ENCODE peak calls at places on chromosome 10, in four cellular contexts. One of them, this sample, is unnamed. For H3K27me3, the result is how much of the 10 kb centered on the place peaks cover.

GRCh38 chr10:75497997-75498797 is 66.8 kb downstream of the LRMDA start:
- DNase-seq in CD4-positive, CD25-positive, alpha-beta regulatory T cell: no peak
- DNase-seq in A673: no peak
- DNase-seq in brain microvascular endothelial cell: no peak
- DNase-seq in this sample: no peak

GRCh38 chr10:128839701-128840100 is 627.3 kb upstream of the MGMT start:
- DNase-seq in CD4-positive, CD25-positive, alpha-beta regulatory T cell: no peak
- DNase-seq in A673: no peak
- DNase-seq in brain microvascular endothelial cell: no peak
- DNase-seq in this sample: no peak

GRCh38 chr10:35896011-35896410 is 253.9 kb upstream of the FZD8 start:
- DNase-seq in CD4-positive, CD25-positive, alpha-beta regulatory T cell: no peak
- DNase-seq in A673: no peak
- DNase-seq in brain microvascular endothelial cell: peak
- DNase-seq in this sample: no peak

GRCh38 chr10:21675157-21675796 is 141.2 kb downstream of the MLLT10 start:
- DNase-seq in CD4-positive, CD25-positive, alpha-beta regulatory T cell: no peak
- DNase-seq in A673: peak
- DNase-seq in brain microvascular endothelial cell: peak
- DNase-seq in this sample: peak

GRCh38 chr10:21406595-21407218 is 118.8 kb downstream of the SKIDA1 start:
- DNase-seq in CD4-positive, CD25-positive, alpha-beta regulatory T cell: no peak
- DNase-seq in A673: peak
- DNase-seq in brain microvascular endothelial cell: peak
- DNase-seq in this sample: no peak

GRCh38 chr10:100866575-100867098 is 46.1 kb upstream of the SLF2 start:
- DNase-seq in CD4-positive, CD25-positive, alpha-beta regulatory T cell: no peak
- DNase-seq in A673: peak
- DNase-seq in brain microvascular endothelial cell: no peak
- DNase-seq in this sample: peak

GRCh38 chr10:104041891-104042535 is 43.7 kb downstream of the COL17A1 start:
- DNase-seq in CD4-positive, CD25-positive, alpha-beta regulatory T cell: no peak
- DNase-seq in A673: no peak
- DNase-seq in brain microvascular endothelial cell: no peak
- DNase-seq in this sample: no peak

GRCh38 chr10:21910798-21911197 is 92.7 kb downstream of the DNAJC1 start:
- DNase-seq in CD4-positive, CD25-positive, alpha-beta regulatory T cell: no peak
- DNase-seq in A673: no peak
- DNase-seq in brain microvascular endothelial cell: no peak
- DNase-seq in this sample: no peak

GRCh38 chr10:43100366-43100765 is 23.5 kb downstream of the RET start:
- DNase-seq in CD4-positive, CD25-positive, alpha-beta regulatory T cell: no peak
- DNase-seq in A673: no peak
- DNase-seq in brain microvascular endothelial cell: no peak
- DNase-seq in this sample: no peak

GRCh38 chr10:86795353-86795752 is 38.9 kb downstream of the BMPR1A start:
- DNase-seq in CD4-positive, CD25-positive, alpha-beta regulatory T cell: no peak
- DNase-seq in A673: peak
- DNase-seq in brain microvascular endothelial cell: peak
- DNase-seq in this sample: peak

GRCh38 chr10:75234683-75235374 is 928 bp downstream of the COMTD1 start:
- DNase-seq in CD4-positive, CD25-positive, alpha-beta regulatory T cell: no peak
- DNase-seq in A673: peak
- DNase-seq in brain microvascular endothelial cell: no peak
- DNase-seq in this sample: peak

GRCh38 chr10:59536576-59537014 is 173.1 kb downstream of the SLC16A9 start:
- DNase-seq in CD4-positive, CD25-positive, alpha-beta regulatory T cell: no peak
- DNase-seq in A673: no peak
- DNase-seq in brain microvascular endothelial cell: peak
- DNase-seq in this sample: no peak

GRCh38 chr10:35416628-35417625 is 80.6 kb downstream of the CCNY start:
- DNase-seq in CD4-positive, CD25-positive, alpha-beta regulatory T cell: no peak
- DNase-seq in A673: no peak
- DNase-seq in brain microvascular endothelial cell: no peak
- DNase-seq in this sample: no peak

GRCh38 chr10:8278099-8278498 is 223.6 kb downstream of the GATA3 start:
- DNase-seq in CD4-positive, CD25-positive, alpha-beta regulatory T cell: no peak
- DNase-seq in A673: no peak
- DNase-seq in brain microvascular endothelial cell: no peak
- DNase-seq in this sample: no peak

GRCh38 chr10:95545981-95546380 is 15.2 kb downstream of the SORBS1 start:
- DNase-seq in CD4-positive, CD25-positive, alpha-beta regulatory T cell: no peak
- DNase-seq in A673: no peak
- DNase-seq in brain microvascular endothelial cell: no peak
- DNase-seq in this sample: no peak

GRCh38 chr10:46019541-46020343 is 10.7 kb downstream of the NCOA4 start:
- DNase-seq in CD4-positive, CD25-positive, alpha-beta regulatory T cell: no peak
- DNase-seq in A673: no peak
- DNase-seq in brain microvascular endothelial cell: no peak
- DNase-seq in this sample: no peak

GRCh38 chr10:13271552-13272163 is 28.2 kb downstream of the PHYH start:
- DNase-seq in CD4-positive, CD25-positive, alpha-beta regulatory T cell: peak
- DNase-seq in A673: peak
- DNase-seq in brain microvascular endothelial cell: peak
- DNase-seq in this sample: peak

GRCh38 chr10:58518775-58519174 is 6.1 kb downstream of the BICC1 start:
- DNase-seq in CD4-positive, CD25-positive, alpha-beta regulatory T cell: no peak
- DNase-seq in A673: no peak
- DNase-seq in brain microvascular endothelial cell: no peak
- DNase-seq in this sample: no peak

GRCh38 chr10:266974-267425 is 131.7 kb downstream of the ZMYND11 start:
- DNase-seq in CD4-positive, CD25-positive, alpha-beta regulatory T cell: no peak
- DNase-seq in A673: no peak
- DNase-seq in brain microvascular endothelial cell: peak
- DNase-seq in this sample: no peak

GRCh38 chr10:51425431-51425830 is 274.0 kb downstream of the CSTF2T start:
- DNase-seq in CD4-positive, CD25-positive, alpha-beta regulatory T cell: no peak
- DNase-seq in A673: no peak
- DNase-seq in brain microvascular endothelial cell: no peak
- DNase-seq in this sample: no peak

GRCh38 chr10:17062493-17063487 is 66.8 kb downstream of the CUBN start:
- DNase-seq in CD4-positive, CD25-positive, alpha-beta regulatory T cell: no peak
- DNase-seq in A673: peak
- DNase-seq in brain microvascular endothelial cell: peak
- DNase-seq in this sample: peak

GRCh38 chr10:124416733-124417132 is 2.0 kb downstream of the OAT start:
- DNase-seq in CD4-positive, CD25-positive, alpha-beta regulatory T cell: no peak
- DNase-seq in A673: no peak
- DNase-seq in brain microvascular endothelial cell: no peak
- DNase-seq in this sample: no peak

GRCh38 chr10:102649770-102650654 is 5.7 kb downstream of the TRIM8 start:
- DNase-seq in CD4-positive, CD25-positive, alpha-beta regulatory T cell: no peak
- DNase-seq in A673: no peak
- DNase-seq in brain microvascular endothelial cell: no peak
- DNase-seq in this sample: peak

GRCh38 chr10:68231106-68231901 is 609 bp downstream of the ATOH7 start:
- DNase-seq in CD4-positive, CD25-positive, alpha-beta regulatory T cell: no peak
- DNase-seq in A673: peak
- DNase-seq in brain microvascular endothelial cell: peak
- DNase-seq in this sample: peak

GRCh38 chr10:43905502-43906236 is 257.0 kb upstream of the ZNF32 start:
- DNase-seq in CD4-positive, CD25-positive, alpha-beta regulatory T cell: no peak
- DNase-seq in A673: no peak
- DNase-seq in brain microvascular endothelial cell: peak
- DNase-seq in this sample: no peak

GRCh38 chr10:103069453-103070331 is 123.4 kb downstream of the NT5C2 start:
- DNase-seq in CD4-positive, CD25-positive, alpha-beta regulatory T cell: peak
- DNase-seq in A673: peak
- DNase-seq in brain microvascular endothelial cell: peak
- DNase-seq in this sample: peak

GRCh38 chr10:96250349-96250748 is 21.0 kb downstream of the BLNK start:
- DNase-seq in CD4-positive, CD25-positive, alpha-beta regulatory T cell: no peak
- DNase-seq in A673: no peak
- DNase-seq in brain microvascular endothelial cell: no peak
- DNase-seq in this sample: no peak

GRCh38 chr10:14326581-14326980 is 4.1 kb downstream of the FRMD4A start:
- DNase-seq in CD4-positive, CD25-positive, alpha-beta regulatory T cell: no peak
- DNase-seq in A673: peak
- DNase-seq in brain microvascular endothelial cell: no peak
- DNase-seq in this sample: no peak
- H3K27me3 ChIP-seq in CD4-positive, CD25-positive, alpha-beta regulatory T cell: under half
- H3K27me3 ChIP-seq in A673: under half
- H3K27me3 ChIP-seq in brain microvascular endothelial cell: under half
- H3K27me3 ChIP-seq in this sample: under half

DNA sequence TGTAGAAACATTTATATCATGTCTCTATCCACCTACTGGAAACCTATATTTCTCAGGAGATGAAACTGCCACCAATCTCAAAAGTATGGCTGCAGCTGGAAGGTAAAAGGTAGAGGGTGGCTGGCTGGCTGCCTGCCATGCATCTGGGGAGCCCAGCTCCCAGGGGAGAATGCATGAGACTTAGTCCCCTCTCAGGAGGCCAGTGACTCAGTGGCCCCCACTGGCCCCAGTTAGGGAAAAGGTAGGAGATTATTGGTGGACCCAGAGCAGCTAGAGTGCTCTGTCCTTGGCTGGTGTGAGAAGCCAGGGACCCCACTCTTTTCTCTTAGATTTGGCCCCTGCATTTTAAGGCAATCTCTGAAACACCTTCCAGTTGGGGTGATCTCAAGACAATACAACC is 6.8 kb upstream of the NKX2-3 start:
- DNase-seq in CD4-positive, CD25-positive, alpha-beta regulatory T cell: no peak
- DNase-seq in A673: no peak
- DNase-seq in brain microvascular endothelial cell: no peak
- DNase-seq in this sample: no peak
- H3K27me3 ChIP-seq in CD4-positive, CD25-positive, alpha-beta regulatory T cell: under half
- H3K27me3 ChIP-seq in A673: half or more
- H3K27me3 ChIP-seq in brain microvascular endothelial cell: half or more
- H3K27me3 ChIP-seq in this sample: half or more

GRCh38 chr10:121627810-121628209 is 29.6 kb upstream of the FGFR2 start:
- DNase-seq in CD4-positive, CD25-positive, alpha-beta regulatory T cell: no peak
- DNase-seq in A673: no peak
- DNase-seq in brain microvascular endothelial cell: no peak
- DNase-seq in this sample: no peak
- H3K27me3 ChIP-seq in CD4-positive, CD25-positive, alpha-beta regulatory T cell: under half
- H3K27me3 ChIP-seq in A673: under half
- H3K27me3 ChIP-seq in brain microvascular endothelial cell: under half
- H3K27me3 ChIP-seq in this sample: under half

GRCh38 chr10:133326745-133327650 is 9.7 kb downstream of the CALY start:
- DNase-seq in CD4-positive, CD25-positive, alpha-beta regulatory T cell: no peak
- DNase-seq in A673: no peak
- DNase-seq in brain microvascular endothelial cell: no peak
- DNase-seq in this sample: peak

GRCh38 chr10:133325761-133326463 is 10.8 kb downstream of the CALY start:
- DNase-seq in CD4-positive, CD25-positive, alpha-beta regulatory T cell: no peak
- DNase-seq in A673: no peak
- DNase-seq in brain microvascular endothelial cell: no peak
- DNase-seq in this sample: peak

GRCh38 chr10:133324198-133324792 is 12.4 kb downstream of the CALY start:
- DNase-seq in CD4-positive, CD25-positive, alpha-beta regulatory T cell: peak
- DNase-seq in A673: peak
- DNase-seq in brain microvascular endothelial cell: peak
- DNase-seq in this sample: peak

GRCh38 chr10:133325392-133325760 is 11.3 kb downstream of the CALY start:
- DNase-seq in CD4-positive, CD25-positive, alpha-beta regulatory T cell: no peak
- DNase-seq in A673: no peak
- DNase-seq in brain microvascular endothelial cell: no peak
- DNase-seq in this sample: no peak

GRCh38 chr10:133324857-133325260 is 11.8 kb downstream of the CALY start:
- DNase-seq in CD4-positive, CD25-positive, alpha-beta regulatory T cell: no peak
- DNase-seq in A673: no peak
- DNase-seq in brain microvascular endothelial cell: no peak
- DNase-seq in this sample: peak
- H3K27me3 ChIP-seq in CD4-positive, CD25-positive, alpha-beta regulatory T cell: under half
- H3K27me3 ChIP-seq in A673: under half
- H3K27me3 ChIP-seq in brain microvascular endothelial cell: under half
- H3K27me3 ChIP-seq in this sample: under half

GRCh38 chr10:127319691-127320090 is 123.3 kb upstream of the INSYN2A start:
- DNase-seq in CD4-positive, CD25-positive, alpha-beta regulatory T cell: no peak
- DNase-seq in A673: no peak
- DNase-seq in brain microvascular endothelial cell: no peak
- DNase-seq in this sample: no peak
- H3K27me3 ChIP-seq in CD4-positive, CD25-positive, alpha-beta regulatory T cell: under half
- H3K27me3 ChIP-seq in A673: under half
- H3K27me3 ChIP-seq in brain microvascular endothelial cell: under half
- H3K27me3 ChIP-seq in this sample: under half

DNA sequence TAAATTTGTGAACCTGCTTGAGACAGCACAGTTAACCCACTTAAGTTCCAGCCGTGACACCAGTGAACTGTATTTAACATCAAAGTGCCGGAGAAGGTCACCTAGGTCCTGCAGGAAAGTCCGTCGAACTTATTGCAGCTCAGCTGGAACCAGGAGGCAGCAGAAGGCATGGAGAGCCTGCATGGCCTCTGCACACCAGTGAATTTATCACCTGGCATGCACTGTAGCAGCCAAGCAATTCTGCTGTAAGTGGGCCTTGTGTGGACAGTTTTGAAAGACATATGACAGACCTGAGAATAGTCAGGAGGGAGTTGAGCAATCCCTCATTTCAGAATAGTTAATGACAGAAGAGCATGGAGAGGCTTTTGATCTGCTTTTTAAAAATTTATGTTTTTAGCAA is 108.8 kb downstream of the PLXDC2 start:
- DNase-seq in CD4-positive, CD25-positive, alpha-beta regulatory T cell: no peak
- DNase-seq in A673: no peak
- DNase-seq in brain microvascular endothelial cell: no peak
- DNase-seq in this sample: no peak
- H3K27me3 ChIP-seq in CD4-positive, CD25-positive, alpha-beta regulatory T cell: under half
- H3K27me3 ChIP-seq in A673: under half
- H3K27me3 ChIP-seq in brain microvascular endothelial cell: under half
- H3K27me3 ChIP-seq in this sample: under half

This sample was measured in H7.